ENCODE peak calls at places on chromosomes 16 and 17, in four cellular contexts. U is heart right ventricle, N is HAP-1, H is HCT116. C is an unnamed sample.

GRCh38 chr17:2056221-2057129 is 1.6 kb downstream of the HIC1 start:
- DNase-seq in U (no peak), N (no peak), H (no peak), C (no peak)

GRCh38 chr16:4011225-4011939 is 104.9 kb downstream of the ADCY9 start:
- DNase-seq in U (no peak), N (no peak), H (no peak), C (no peak)

GRCh38 chr17:43467981-43468541 is 15.7 kb upstream of the DHX8 start:
- DNase-seq in U (no peak), N (no peak), H (no peak), C (no peak)

GRCh38 chr16:53159781-53160436 is 105.1 kb downstream of the CHD9 start:
- DNase-seq in U (no peak), N (peak; percentile 61), H (peak; percentile 26), C (peak; percentile 7)

GRCh38 chr17:42456223-42457106 is 2.2 kb upstream of the ATP6V0A1 start:
- DNase-seq in U (no peak), N (no peak), H (no peak), C (no peak)

GRCh38 chr16:74775255-74775654 is 635 bp upstream of the FA2H start:
- DNase-seq in U (no peak), N (no peak), H (no peak), C (no peak)

GRCh38 chr16:88385831-88386815 is 3.4 kb downstream of the ZNF469 start:
- DNase-seq in U (no peak), N (no peak), H (no peak), C (no peak)

GRCh38 chr16:81767987-81768592 is 11.0 kb upstream of the PLCG2 start:
- DNase-seq in U (no peak), N (no peak), H (no peak), C (no peak)

GRCh38 chr17:82228842-82229685 is at the start of gene SLC16A3:
- DNase-seq in U (peak; percentile 75), N (peak; percentile 49), H (no peak), C (no peak)

GRCh38 chr16:49639739-49640388 is 216.0 kb downstream of the ZNF423 start:
- DNase-seq in U (peak; percentile 76), N (peak; percentile 65), H (no peak), C (no peak)

GRCh38 chr17:63699638-63700527 is at the start of gene LIMD2:
- DNase-seq in U (peak; percentile 69), N (peak; percentile 56), H (no peak), C (no peak)

GRCh38 chr16:81902025-81902424 is 109.2 kb downstream of the SDR42E1 start:
- DNase-seq in U (no peak), N (no peak), H (no peak), C (no peak)

GRCh38 chr17:38455288-38455915 is 27.1 kb downstream of the ARHGAP23 start:
- DNase-seq in U (no peak), N (no peak), H (no peak), C (no peak)

GRCh38 chr17:38457577-38458371 is 29.5 kb downstream of the ARHGAP23 start:
- DNase-seq in U (no peak), N (no peak), H (no peak), C (no peak)

GRCh38 chr17:38454528-38454927 is 26.3 kb downstream of the ARHGAP23 start:
- DNase-seq in U (peak; percentile 85), N (no peak), H (peak; percentile 49), C (peak; percentile 25)

GRCh38 chr17:38453951-38454421 is 25.7 kb downstream of the ARHGAP23 start:
- DNase-seq in U (no peak), N (no peak), H (no peak), C (no peak)

GRCh38 chr17:38456031-38456815 is 28.0 kb downstream of the ARHGAP23 start:
- DNase-seq in U (no peak), N (no peak), H (no peak), C (no peak)
- H3K27me3 ChIP-seq in U (no peaks in the 10 kb centered on the region), N (peaks cover 54% of the 10 kb centered on the region), H (no peaks in the 10 kb centered on the region), C (no peaks in the 10 kb centered on the region)

DNA sequence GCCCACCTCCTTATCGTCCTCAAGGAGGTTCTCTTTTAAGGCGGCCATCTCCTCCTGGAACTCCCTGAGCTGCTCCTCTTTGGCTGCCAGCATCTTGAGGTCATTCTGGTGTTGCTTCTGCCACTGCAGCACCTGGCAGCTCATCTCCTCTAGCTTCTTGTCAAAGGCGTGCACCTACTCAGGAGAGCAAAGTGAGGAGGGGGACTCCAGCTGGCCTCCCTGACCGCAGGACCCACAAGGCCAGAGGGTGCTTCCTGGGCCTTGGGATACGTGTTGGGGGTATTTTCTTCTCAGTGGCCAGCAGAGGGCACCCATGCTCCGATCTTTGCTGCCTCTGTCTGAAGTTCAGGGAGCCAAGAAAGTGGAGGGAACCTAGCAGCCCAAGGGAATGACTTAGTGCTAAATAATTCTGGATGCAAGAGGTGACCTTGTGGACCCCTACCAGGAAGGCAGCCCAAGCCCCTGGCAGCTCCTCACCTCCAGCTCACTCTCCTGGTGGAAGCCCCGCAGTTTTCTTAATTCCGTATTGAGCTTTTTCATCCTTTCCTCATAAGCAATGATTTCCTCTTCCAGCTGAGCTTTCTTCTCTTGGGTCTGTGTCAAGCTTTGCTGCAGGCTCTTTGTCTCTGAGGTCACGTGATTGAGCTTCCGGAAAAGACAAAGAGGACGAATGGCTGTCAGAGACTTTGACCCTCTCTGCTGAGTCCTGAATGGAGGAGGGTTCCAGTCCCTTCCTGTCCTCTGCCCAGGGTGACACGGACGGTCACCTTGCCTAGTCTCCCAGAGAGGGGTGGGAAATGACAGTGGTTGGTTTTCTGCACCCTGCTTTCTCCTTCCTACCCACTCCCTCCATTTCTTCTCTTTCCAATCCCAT is 31.4 kb downstream of the DHX38 start:
- DNase-seq in U (peak; percentile 69), N (peak; percentile 68), H (peak; percentile 42), C (peak; percentile 27)
- H3K27me3 ChIP-seq in U (no peaks in the 10 kb centered on the region), N (no peaks in the 10 kb centered on the region), H (no peaks in the 10 kb centered on the region), C (peaks cover 2% of the 10 kb centered on the region)

GRCh38 chr17:34582901-34583245 is 3.5 kb downstream of the TMEM132E start:
- DNase-seq in U (no peak), N (no peak), H (no peak), C (no peak)
- H3K27me3 ChIP-seq in U (peaks cover 98% of the 10 kb centered on the region), N (peaks cover 75% of the 10 kb centered on the region), H (peaks cover 43% of the 10 kb centered on the region), C (peaks cover 29% of the 10 kb centered on the region)

DNA sequence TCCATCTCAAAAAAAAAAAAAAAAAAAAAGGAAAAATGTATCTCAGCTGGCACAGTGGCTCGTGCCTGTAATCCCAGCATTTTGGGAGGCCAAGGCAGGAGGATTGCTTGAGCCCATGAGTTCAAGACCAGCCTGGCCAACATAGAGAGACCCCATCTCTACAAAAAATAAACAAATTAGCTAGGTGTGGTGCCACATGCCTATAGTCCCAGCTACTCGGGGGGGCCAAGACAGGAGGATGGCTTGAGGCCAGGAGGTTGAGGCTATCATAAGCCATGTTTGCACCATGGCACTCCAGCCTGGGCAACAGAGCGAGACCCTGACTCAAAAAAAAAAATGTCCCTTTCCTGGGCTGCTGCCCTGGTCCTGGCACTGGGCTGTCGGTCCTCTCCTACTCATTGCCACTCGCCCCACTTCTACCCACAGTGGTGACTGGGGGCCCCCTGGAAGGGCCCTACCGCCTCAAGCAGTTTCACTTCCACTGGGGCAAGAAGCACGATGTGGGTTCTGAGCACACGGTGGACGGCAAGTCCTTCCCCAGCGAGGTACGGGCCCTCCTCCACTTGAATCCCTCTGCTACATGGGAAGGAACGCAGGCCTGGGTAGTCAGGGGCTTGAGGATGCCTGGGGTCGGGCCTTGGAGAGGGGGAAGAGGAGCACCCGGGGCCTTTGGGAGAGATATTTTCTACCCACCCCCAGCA is 6.1 kb downstream of the CA7 start:
- DNase-seq in U (no peak), N (no peak), H (no peak), C (no peak)
- H3K27me3 ChIP-seq in U (peaks cover 25% of the 10 kb centered on the region), N (peaks cover 23% of the 10 kb centered on the region), H (no peaks in the 10 kb centered on the region), C (no peaks in the 10 kb centered on the region)

DNA sequence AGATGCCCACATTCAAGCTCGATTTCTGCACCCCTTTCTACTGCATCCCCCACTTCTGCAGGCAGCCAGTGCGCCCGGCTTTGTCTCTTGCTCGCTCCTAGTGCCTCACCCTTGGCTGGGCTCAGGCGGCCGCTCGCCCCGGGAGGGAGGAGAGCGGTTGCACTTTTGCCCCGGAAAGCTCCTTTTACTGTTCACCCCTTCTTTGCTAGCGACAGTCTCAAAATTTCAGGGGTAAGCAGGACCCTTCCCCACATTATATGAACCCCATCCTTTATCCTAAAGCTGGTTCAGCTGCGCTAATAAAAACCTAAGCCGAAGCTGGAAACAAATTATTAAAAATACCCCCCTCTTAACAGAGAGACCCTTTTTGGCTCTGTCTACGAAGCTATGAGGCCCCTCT is 987 bp downstream of the HOXB5 start:
- DNase-seq in U (no peak), N (no peak), H (no peak), C (no peak)
- H3K27me3 ChIP-seq in U (peaks cover 100% of the 10 kb centered on the region), N (peaks cover 21% of the 10 kb centered on the region), H (no peaks in the 10 kb centered on the region), C (no peaks in the 10 kb centered on the region)

DNA sequence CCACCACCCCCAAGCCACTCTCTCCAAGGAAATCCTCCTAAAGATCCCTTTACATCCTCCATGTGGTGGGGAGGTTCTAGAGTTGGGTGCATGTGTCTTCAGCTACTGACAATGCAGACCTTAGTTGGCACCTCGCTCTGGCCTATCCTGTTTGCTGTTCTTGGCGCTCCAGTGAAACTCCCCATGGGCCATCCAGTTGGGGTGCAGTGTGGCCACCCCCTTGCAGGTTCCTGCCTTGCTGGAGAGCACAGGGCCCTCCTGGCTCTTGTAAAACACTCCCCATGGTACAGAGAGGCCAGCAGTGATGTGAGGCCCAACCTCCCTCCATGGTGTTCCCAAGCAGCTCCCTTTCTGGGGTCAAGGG is 22.7 kb upstream of the STH start:
- DNase-seq in U (no peak), N (no peak), H (no peak), C (no peak)
- H3K27me3 ChIP-seq in U (no peaks in the 10 kb centered on the region), N (no peaks in the 10 kb centered on the region), H (no peaks in the 10 kb centered on the region), C (no peaks in the 10 kb centered on the region)

GRCh38 chr17:8062807-8063483 is 24.1 kb downstream of the ALOX15B start:
- DNase-seq in U (no peak), N (no peak), H (no peak), C (no peak)

GRCh38 chr17:8062435-8062806 is 23.6 kb downstream of the ALOX15B start:
- DNase-seq in U (no peak), N (no peak), H (no peak), C (no peak)

GRCh38 chr17:8066841-8067775 is 20.4 kb downstream of the ALOX12B start:
- DNase-seq in U (no peak), N (no peak), H (no peak), C (no peak)

GRCh38 chr17:8064590-8065019 is 22.9 kb downstream of the ALOX12B start:
- DNase-seq in U (no peak), N (no peak), H (no peak), C (no peak)

DNA sequence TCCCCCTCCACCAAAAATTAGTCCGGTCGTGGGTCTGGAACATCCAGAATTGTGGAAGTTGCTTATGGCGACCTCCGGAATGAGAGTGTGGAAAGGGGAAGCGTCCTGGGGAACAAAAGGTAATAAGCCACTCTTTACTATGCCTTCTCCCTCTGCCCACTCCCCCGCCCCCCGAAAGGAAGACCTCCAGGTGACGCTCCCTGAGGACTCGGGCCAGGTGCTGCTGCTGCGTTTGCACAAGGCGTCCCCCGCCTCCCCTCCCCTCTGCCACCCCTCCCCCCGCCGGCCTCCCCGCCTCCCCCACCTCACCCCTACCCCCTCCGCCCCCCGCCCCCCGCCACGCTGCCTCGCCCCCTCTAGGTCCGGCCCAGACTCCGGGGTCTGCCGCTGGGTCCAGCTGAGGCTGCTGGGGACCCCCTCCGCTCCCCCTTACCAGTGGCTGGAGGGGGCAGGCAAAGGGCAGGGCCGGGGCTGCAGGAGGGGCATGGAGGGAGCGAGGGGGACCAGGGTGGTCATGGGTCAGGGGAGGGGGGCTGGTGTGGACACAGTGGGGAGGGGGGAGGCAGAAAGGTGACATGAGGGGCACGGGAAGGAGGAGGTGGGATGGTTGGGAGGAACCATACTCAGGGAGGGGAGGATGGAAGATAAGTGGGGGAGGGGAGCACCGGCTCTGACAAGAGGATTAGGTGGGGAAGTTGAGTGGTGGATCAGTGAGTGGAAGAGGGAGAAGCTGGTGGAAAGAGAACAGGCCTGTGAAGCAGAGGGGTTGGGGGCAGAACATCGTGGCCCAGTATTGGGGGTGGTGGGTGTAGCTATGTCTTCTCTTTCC is 23.5 kb downstream of the ALOX12B start:
- DNase-seq in U (no peak), N (no peak), H (no peak), C (no peak)
- H3K27me3 ChIP-seq in U (peaks cover 53% of the 10 kb centered on the region), N (peaks cover 20% of the 10 kb centered on the region), H (no peaks in the 10 kb centered on the region), C (peaks cover 4% of the 10 kb centered on the region)